ENCODE peak calls at places on chromosomes 12 and 14, in eight cellular contexts. N is iris pigment epithelial cell; U is adipocyte; Q is memory B cell; C is amygdala; I is brain microvascular endothelial cell; A is stimulated activated CD4-positive, alpha-beta T cell treated with anti-CD3 and anti-CD28 coated beads, Interleukin-1b, Interleukin-23, amount 100 ng/mL, for 24 hours; J is activated naive CD4-positive, alpha-beta T cell. T is an unnamed sample.

GRCh38 chr14:99415496-99416281 is 65.0 kb downstream of the SETD3 start:
- DNase-seq in N (peak), U (peak), Q (peak), C (no peak), I (peak), A (peak), J (peak), T (peak)

GRCh38 chr12:41032386-41032785 is 155.7 kb upstream of the PDZRN4 start:
- DNase-seq in N (no peak), U (peak), Q (no peak), C (no peak), I (no peak), A (no peak), J (no peak), T (no peak)

GRCh38 chr14:72710212-72710611 is 183.7 kb downstream of the DPF3 start:
- DNase-seq in N (no peak), U (peak), Q (no peak), C (no peak), I (no peak), A (no peak), J (no peak), T (peak)

GRCh38 chr12:54005853-54006699 is 2.7 kb upstream of the HOXC8 start:
- DNase-seq in N (peak), U (peak), Q (peak), C (peak), I (peak), A (peak), J (peak), T (peak)

GRCh38 chr12:51625370-51625769 is 34.3 kb downstream of the SCN8A start:
- DNase-seq in N (no peak), U (no peak), Q (no peak), C (no peak), I (no peak), A (no peak), J (no peak), T (no peak)

GRCh38 chr14:89214221-89214965 is 202.6 kb downstream of the FOXN3 start:
- DNase-seq in N (no peak), U (no peak), Q (no peak), C (peak), I (no peak), A (no peak), J (no peak), T (no peak)

GRCh38 chr12:20505056-20505455 is 136.7 kb downstream of the PDE3A start:
- DNase-seq in N (peak), U (no peak), Q (no peak), C (no peak), I (no peak), A (no peak), J (no peak), T (no peak)

GRCh38 chr14:63547798-63548335 is 4.7 kb upstream of the PPP2R5E start:
- DNase-seq in N (no peak), U (no peak), Q (no peak), C (no peak), I (no peak), A (no peak), J (no peak), T (no peak)

GRCh38 chr12:16112626-16113560 is 164.6 kb downstream of the SLC15A5 start:
- DNase-seq in N (peak), U (peak), Q (no peak), C (no peak), I (no peak), A (no peak), J (no peak), T (peak)

GRCh38 chr14:66610154-66610563 is 102.2 kb downstream of the GPHN start:
- DNase-seq in N (peak), U (peak), Q (no peak), C (no peak), I (no peak), A (no peak), J (no peak), T (no peak)

GRCh38 chr12:46553911-46554310 is 181.3 kb upstream of the SLC38A2 start:
- DNase-seq in N (peak), U (peak), Q (no peak), C (no peak), I (no peak), A (no peak), J (no peak), T (no peak)

T was measured in GM03348.